ENCODE peak calls at places on chromosome 11, in six cellular contexts. W, Y, V, K, H and J are unnamed samples.

GRCh38 chr11:13448876-13449275 is 14.1 kb downstream of the BTBD10 start:
- DNase-seq in W (no peak), Y (no peak), V (no peak), K (no peak), H (no peak), J (no peak)

GRCh38 chr11:76799061-76799804 is 16.1 kb downstream of the TSKU start:
- DNase-seq in W (peak), Y (peak), V (peak), K (peak), H (peak), J (peak)

GRCh38 chr11:10856689-10857603 is 907 bp downstream of the ZBED5 start:
- DNase-seq in W (peak), Y (peak), V (peak), K (no peak), H (no peak), J (peak)

GRCh38 chr11:68661014-68661413 is 23.3 kb upstream of the GAL start:
- DNase-seq in W (no peak), Y (no peak), V (no peak), K (no peak), H (no peak), J (no peak)

GRCh38 chr11:60937811-60938210 is 13.6 kb downstream of the TMEM132A start:
- DNase-seq in W (no peak), Y (no peak), V (no peak), K (no peak), H (no peak), J (no peak)

GRCh38 chr11:66970371-66970807 is 4.7 kb upstream of the C11orf86 start:
- DNase-seq in W (no peak), Y (no peak), V (no peak), K (no peak), H (no peak), J (no peak)

GRCh38 chr11:82975882-82976281 is 74.3 kb downstream of the DDIAS start:
- DNase-seq in W (no peak), Y (no peak), V (no peak), K (no peak), H (no peak), J (no peak)

GRCh38 chr11:67117667-67118058 is 1.4 kb upstream of the KDM2A start:
- DNase-seq in W (no peak), Y (peak), V (peak), K (peak), H (peak), J (peak)

GRCh38 chr11:58059011-58059358 is 28.2 kb downstream of the OR6Q1 start:
- DNase-seq in W (peak), Y (peak), V (no peak), K (no peak), H (no peak), J (peak)

GRCh38 chr11:102241026-102241425 is 76.3 kb upstream of the BIRC3 start:
- DNase-seq in W (no peak), Y (no peak), V (no peak), K (no peak), H (no peak), J (peak)

GRCh38 chr11:91686700-91687099 is 537.9 kb upstream of the FAT3 start:
- DNase-seq in W (no peak), Y (no peak), V (no peak), K (no peak), H (no peak), J (no peak)

GRCh38 chr11:79168530-79169110 is 272.2 kb downstream of the TENM4 start:
- DNase-seq in W (no peak), Y (no peak), V (no peak), K (no peak), H (no peak), J (no peak)

GRCh38 chr11:2302280-2302843 is 549 bp downstream of the TSPAN32 start:
- DNase-seq in W (no peak), Y (no peak), V (no peak), K (peak), H (no peak), J (no peak)

GRCh38 chr11:61752117-61752924 is at the start of gene MYRF:
- DNase-seq in W (peak), Y (peak), V (peak), K (peak), H (peak), J (peak)

GRCh38 chr11:8806974-8807373 is 104.0 kb upstream of the AKIP1 start:
- DNase-seq in W (no peak), Y (no peak), V (no peak), K (no peak), H (no peak), J (no peak)

GRCh38 chr11:32231909-32232493 is 141.1 kb downstream of the RCN1 start:
- DNase-seq in W (peak), Y (peak), V (no peak), K (no peak), H (no peak), J (peak)

GRCh38 chr11:39668640-39669039 is 1790.8 kb downstream of the LRRC4C start:
- DNase-seq in W (no peak), Y (no peak), V (no peak), K (no peak), H (no peak), J (no peak)

GRCh38 chr11:75706260-75706729 is 11.3 kb upstream of the MOGAT2 start:
- DNase-seq in W (peak), Y (peak), V (peak), K (peak), H (peak), J (peak)

GRCh38 chr11:102572537-102573220 is 42.1 kb upstream of the MMP7 start:
- DNase-seq in W (no peak), Y (no peak), V (no peak), K (no peak), H (no peak), J (no peak)

GRCh38 chr11:94791216-94791889 is 23.2 kb downstream of the AMOTL1 start:
- DNase-seq in W (no peak), Y (no peak), V (no peak), K (no peak), H (no peak), J (no peak)

GRCh38 chr11:78860720-78861422 is 286.2 kb upstream of the NARS2 start:
- DNase-seq in W (no peak), Y (peak), V (no peak), K (no peak), H (no peak), J (peak)

GRCh38 chr11:112977620-112978212 is 16.5 kb downstream of the NCAM1 start:
- DNase-seq in W (no peak), Y (no peak), V (no peak), K (no peak), H (no peak), J (peak)

GRCh38 chr11:65695459-65696241 is 16.4 kb upstream of the KAT5 start:
- DNase-seq in W (no peak), Y (no peak), V (no peak), K (no peak), H (no peak), J (no peak)

GRCh38 chr11:100316990-100317389 is 370.1 kb upstream of the ARHGAP42 start:
- DNase-seq in W (no peak), Y (no peak), V (no peak), K (no peak), H (no peak), J (no peak)

GRCh38 chr11:17939542-17939941 is 73.3 kb downstream of the SERGEF start:
- DNase-seq in W (no peak), Y (no peak), V (no peak), K (no peak), H (no peak), J (no peak)